ENCODE peak calls at places on chromosomes 5 and 9, in ten cellular contexts. One of them, this sample, is unnamed.

GRCh38 chr9:133738039-133738805 is at the start of gene SARDH:
- DNase-seq in endothelial cell: peak; percentile 49
- DNase-seq in choroid plexus epithelial cell: peak; percentile 57
- DNase-seq in foreskin fibroblast: peak; percentile 76
- DNase-seq in PC-9: peak; percentile 69
- DNase-seq in CD4-positive, alpha-beta T cell: peak; percentile 18
- DNase-seq in AG04450: no peak
- DNase-seq in body of pancreas: peak; percentile 82
- DNase-seq in neural crest cell: peak; percentile 50
- DNase-seq in heart left ventricle: peak; percentile 47
- DNase-seq in this sample: no peak

GRCh38 chr5:175654807-175655206 is 3.1 kb upstream of the HRH2 start:
- DNase-seq in endothelial cell: no peak
- DNase-seq in choroid plexus epithelial cell: no peak
- DNase-seq in foreskin fibroblast: no peak
- DNase-seq in PC-9: no peak
- DNase-seq in CD4-positive, alpha-beta T cell: no peak
- DNase-seq in AG04450: no peak
- DNase-seq in body of pancreas: no peak
- DNase-seq in neural crest cell: no peak
- DNase-seq in heart left ventricle: no peak
- DNase-seq in this sample: no peak

GRCh38 chr5:132839426-132840301 is 9.2 kb upstream of the SHROOM1 start:
- DNase-seq in endothelial cell: no peak
- DNase-seq in choroid plexus epithelial cell: peak; percentile 88
- DNase-seq in foreskin fibroblast: peak; percentile 79
- DNase-seq in PC-9: peak; percentile 32
- DNase-seq in CD4-positive, alpha-beta T cell: no peak
- DNase-seq in AG04450: peak; percentile 41
- DNase-seq in body of pancreas: no peak
- DNase-seq in neural crest cell: no peak
- DNase-seq in heart left ventricle: no peak
- DNase-seq in this sample: no peak

GRCh38 chr5:127586371-127586770 is 62.5 kb upstream of the CTXN3 start:
- DNase-seq in endothelial cell: no peak
- DNase-seq in choroid plexus epithelial cell: peak; percentile 73
- DNase-seq in foreskin fibroblast: no peak
- DNase-seq in PC-9: no peak
- DNase-seq in CD4-positive, alpha-beta T cell: no peak
- DNase-seq in AG04450: no peak
- DNase-seq in body of pancreas: no peak
- DNase-seq in neural crest cell: no peak
- DNase-seq in heart left ventricle: no peak
- DNase-seq in this sample: no peak

GRCh38 chr5:176832162-176832561 is 21.8 kb downstream of the UNC5A start:
- DNase-seq in endothelial cell: no peak
- DNase-seq in choroid plexus epithelial cell: no peak
- DNase-seq in foreskin fibroblast: no peak
- DNase-seq in PC-9: no peak
- DNase-seq in CD4-positive, alpha-beta T cell: no peak
- DNase-seq in AG04450: no peak
- DNase-seq in body of pancreas: no peak
- DNase-seq in neural crest cell: no peak
- DNase-seq in heart left ventricle: no peak
- DNase-seq in this sample: no peak

GRCh38 chr9:73577867-73578266 is 426.2 kb downstream of the ANXA1 start:
- DNase-seq in endothelial cell: no peak
- DNase-seq in choroid plexus epithelial cell: peak; percentile 85
- DNase-seq in foreskin fibroblast: peak; percentile 30
- DNase-seq in PC-9: no peak
- DNase-seq in CD4-positive, alpha-beta T cell: no peak
- DNase-seq in AG04450: no peak
- DNase-seq in body of pancreas: no peak
- DNase-seq in neural crest cell: no peak
- DNase-seq in heart left ventricle: no peak
- DNase-seq in this sample: no peak

GRCh38 chr5:54390015-54390414 is 65.5 kb upstream of the HSPB3 start:
- DNase-seq in endothelial cell: no peak
- DNase-seq in choroid plexus epithelial cell: peak; percentile 99
- DNase-seq in foreskin fibroblast: peak; percentile 94
- DNase-seq in PC-9: no peak
- DNase-seq in CD4-positive, alpha-beta T cell: no peak
- DNase-seq in AG04450: peak; percentile 86
- DNase-seq in body of pancreas: peak; percentile 63
- DNase-seq in neural crest cell: no peak
- DNase-seq in heart left ventricle: peak; percentile 12
- DNase-seq in this sample: no peak

GRCh38 chr5:91468643-91469422 is 85.7 kb upstream of the ARRDC3 start:
- DNase-seq in endothelial cell: no peak
- DNase-seq in choroid plexus epithelial cell: peak; percentile 5
- DNase-seq in foreskin fibroblast: peak; percentile 6
- DNase-seq in PC-9: peak; percentile 0
- DNase-seq in CD4-positive, alpha-beta T cell: no peak
- DNase-seq in AG04450: no peak
- DNase-seq in body of pancreas: no peak
- DNase-seq in neural crest cell: no peak
- DNase-seq in heart left ventricle: no peak
- DNase-seq in this sample: no peak

GRCh38 chr5:180391276-180391675 is 38.1 kb upstream of the GFPT2 start:
- DNase-seq in endothelial cell: no peak
- DNase-seq in choroid plexus epithelial cell: no peak
- DNase-seq in foreskin fibroblast: no peak
- DNase-seq in PC-9: no peak
- DNase-seq in CD4-positive, alpha-beta T cell: no peak
- DNase-seq in AG04450: no peak
- DNase-seq in body of pancreas: no peak
- DNase-seq in neural crest cell: no peak
- DNase-seq in heart left ventricle: no peak
- DNase-seq in this sample: no peak

GRCh38 chr9:131101207-131101964 is 5.1 kb downstream of the AIF1L start:
- DNase-seq in endothelial cell: no peak
- DNase-seq in choroid plexus epithelial cell: no peak
- DNase-seq in foreskin fibroblast: no peak
- DNase-seq in PC-9: no peak
- DNase-seq in CD4-positive, alpha-beta T cell: no peak
- DNase-seq in AG04450: no peak
- DNase-seq in body of pancreas: no peak
- DNase-seq in neural crest cell: no peak
- DNase-seq in heart left ventricle: no peak
- DNase-seq in this sample: no peak

GRCh38 chr9:128835246-128836210 is 5.9 kb upstream of the SPOUT1 start:
- DNase-seq in endothelial cell: no peak
- DNase-seq in choroid plexus epithelial cell: no peak
- DNase-seq in foreskin fibroblast: no peak
- DNase-seq in PC-9: no peak
- DNase-seq in CD4-positive, alpha-beta T cell: no peak
- DNase-seq in AG04450: no peak
- DNase-seq in body of pancreas: no peak
- DNase-seq in neural crest cell: no peak
- DNase-seq in heart left ventricle: no peak
- DNase-seq in this sample: no peak

GRCh38 chr9:136311037-136311432 is 7.1 kb upstream of the CCDC187 start:
- DNase-seq in endothelial cell: no peak
- DNase-seq in choroid plexus epithelial cell: no peak
- DNase-seq in foreskin fibroblast: no peak
- DNase-seq in PC-9: no peak
- DNase-seq in CD4-positive, alpha-beta T cell: no peak
- DNase-seq in AG04450: no peak
- DNase-seq in body of pancreas: no peak
- DNase-seq in neural crest cell: no peak
- DNase-seq in heart left ventricle: no peak
- DNase-seq in this sample: no peak

GRCh38 chr9:136313111-136314055 is 9.5 kb upstream of the CCDC187 start:
- DNase-seq in endothelial cell: no peak
- DNase-seq in choroid plexus epithelial cell: no peak
- DNase-seq in foreskin fibroblast: no peak
- DNase-seq in PC-9: no peak
- DNase-seq in CD4-positive, alpha-beta T cell: no peak
- DNase-seq in AG04450: no peak
- DNase-seq in body of pancreas: no peak
- DNase-seq in neural crest cell: no peak
- DNase-seq in heart left ventricle: no peak
- DNase-seq in this sample: no peak

GRCh38 chr9:136311433-136312375 is 7.8 kb upstream of the CCDC187 start:
- DNase-seq in endothelial cell: no peak
- DNase-seq in choroid plexus epithelial cell: no peak
- DNase-seq in foreskin fibroblast: no peak
- DNase-seq in PC-9: peak; percentile 80
- DNase-seq in CD4-positive, alpha-beta T cell: no peak
- DNase-seq in AG04450: no peak
- DNase-seq in body of pancreas: peak; percentile 23
- DNase-seq in neural crest cell: no peak
- DNase-seq in heart left ventricle: no peak
- DNase-seq in this sample: no peak

GRCh38 chr9:136314056-136314416 is 10.1 kb upstream of the CCDC187 start:
- DNase-seq in endothelial cell: no peak
- DNase-seq in choroid plexus epithelial cell: no peak
- DNase-seq in foreskin fibroblast: no peak
- DNase-seq in PC-9: no peak
- DNase-seq in CD4-positive, alpha-beta T cell: no peak
- DNase-seq in AG04450: no peak
- DNase-seq in body of pancreas: no peak
- DNase-seq in neural crest cell: no peak
- DNase-seq in heart left ventricle: no peak
- DNase-seq in this sample: no peak

GRCh38 chr9:136312436-136312835 is 8.5 kb upstream of the CCDC187 start:
- DNase-seq in endothelial cell: peak; percentile 48
- DNase-seq in choroid plexus epithelial cell: peak; percentile 61
- DNase-seq in foreskin fibroblast: peak; percentile 87
- DNase-seq in PC-9: peak; percentile 69
- DNase-seq in CD4-positive, alpha-beta T cell: peak; percentile 31
- DNase-seq in AG04450: no peak
- DNase-seq in body of pancreas: peak; percentile 67
- DNase-seq in neural crest cell: no peak
- DNase-seq in heart left ventricle: no peak
- DNase-seq in this sample: no peak
- TF ChIP-seq CTCF in endothelial cell: peak; percentile 13
- TF ChIP-seq CTCF in choroid plexus epithelial cell: peak; percentile 78
- TF ChIP-seq CTCF in foreskin fibroblast: peak; percentile 83
- TF ChIP-seq CTCF in PC-9: peak; percentile 77
- TF ChIP-seq CTCF in CD4-positive, alpha-beta T cell: peak; percentile 28
- TF ChIP-seq CTCF in AG04450: peak; percentile 85
- TF ChIP-seq CTCF in body of pancreas: peak; percentile 56
- TF ChIP-seq CTCF in neural crest cell: peak; percentile 60
- TF ChIP-seq CTCF in heart left ventricle: peak; percentile 57
- TF ChIP-seq CTCF in this sample: peak; percentile 57

DNA sequence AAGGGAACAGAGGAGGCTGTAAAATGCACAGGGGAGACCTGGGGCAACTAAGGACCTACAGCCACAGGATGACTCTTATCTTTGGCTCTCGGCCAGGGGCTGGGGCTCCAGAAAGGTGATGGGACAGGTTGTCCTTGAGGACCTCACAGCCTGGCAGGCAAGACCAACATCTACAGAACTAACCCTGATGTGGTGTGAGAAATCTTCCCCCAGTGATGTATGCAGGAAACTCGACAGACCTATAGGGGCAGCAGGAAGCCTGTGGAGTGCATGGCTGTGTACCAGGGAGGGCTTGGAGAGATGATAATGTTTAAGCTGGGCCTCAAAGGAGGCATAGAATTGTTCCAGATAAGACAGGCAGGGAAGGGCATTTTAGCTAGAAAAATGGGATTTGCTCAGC is 68.4 kb upstream of the SLC25A51 start:
- DNase-seq in endothelial cell: no peak
- DNase-seq in choroid plexus epithelial cell: peak; percentile 57
- DNase-seq in foreskin fibroblast: peak; percentile 57
- DNase-seq in PC-9: no peak
- DNase-seq in CD4-positive, alpha-beta T cell: no peak
- DNase-seq in AG04450: no peak
- DNase-seq in body of pancreas: peak; percentile 46
- DNase-seq in neural crest cell: no peak
- DNase-seq in heart left ventricle: no peak
- DNase-seq in this sample: no peak
- TF ChIP-seq CTCF in endothelial cell: no peak
- TF ChIP-seq CTCF in choroid plexus epithelial cell: peak; percentile 56
- TF ChIP-seq CTCF in foreskin fibroblast: peak; percentile 13
- TF ChIP-seq CTCF in PC-9: no peak
- TF ChIP-seq CTCF in CD4-positive, alpha-beta T cell: no peak
- TF ChIP-seq CTCF in AG04450: peak; percentile 52
- TF ChIP-seq CTCF in body of pancreas: no peak
- TF ChIP-seq CTCF in neural crest cell: peak; percentile 24
- TF ChIP-seq CTCF in heart left ventricle: no peak
- TF ChIP-seq CTCF in this sample: peak; percentile 37

DNA sequence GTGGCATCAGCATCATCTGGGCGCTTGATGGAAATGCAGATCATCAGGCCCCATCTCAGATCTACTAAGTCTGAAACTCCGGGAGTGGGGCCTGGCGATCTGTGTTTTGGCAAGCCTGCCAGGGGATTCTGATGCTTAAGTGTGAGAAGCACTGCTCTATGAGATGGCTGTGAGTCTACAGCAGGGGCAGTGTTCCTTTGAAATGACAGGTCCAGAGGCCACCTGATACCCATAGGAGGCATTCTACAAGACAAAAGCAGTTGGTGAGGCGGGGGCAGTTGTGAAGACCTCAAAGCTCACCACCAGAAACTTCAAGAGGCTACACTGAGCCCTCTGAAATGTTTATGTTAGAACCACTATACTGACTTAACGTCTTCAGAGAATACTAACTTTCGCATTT is 86.9 kb upstream of the SPATA31D4 start:
- DNase-seq in endothelial cell: no peak
- DNase-seq in choroid plexus epithelial cell: no peak
- DNase-seq in foreskin fibroblast: no peak
- DNase-seq in PC-9: no peak
- DNase-seq in CD4-positive, alpha-beta T cell: no peak
- DNase-seq in AG04450: no peak
- DNase-seq in body of pancreas: no peak
- DNase-seq in neural crest cell: no peak
- DNase-seq in heart left ventricle: no peak
- DNase-seq in this sample: no peak
- TF ChIP-seq CTCF in endothelial cell: no peak
- TF ChIP-seq CTCF in choroid plexus epithelial cell: no peak
- TF ChIP-seq CTCF in foreskin fibroblast: no peak
- TF ChIP-seq CTCF in PC-9: no peak
- TF ChIP-seq CTCF in CD4-positive, alpha-beta T cell: no peak
- TF ChIP-seq CTCF in AG04450: no peak
- TF ChIP-seq CTCF in body of pancreas: no peak
- TF ChIP-seq CTCF in neural crest cell: no peak
- TF ChIP-seq CTCF in heart left ventricle: no peak
- TF ChIP-seq CTCF in this sample: no peak

GRCh38 chr9:112917987-112918362 is 27.3 kb upstream of the SLC46A2 start:
- DNase-seq in endothelial cell: no peak
- DNase-seq in choroid plexus epithelial cell: no peak
- DNase-seq in foreskin fibroblast: no peak
- DNase-seq in PC-9: no peak
- DNase-seq in CD4-positive, alpha-beta T cell: no peak
- DNase-seq in AG04450: no peak
- DNase-seq in body of pancreas: no peak
- DNase-seq in neural crest cell: no peak
- DNase-seq in heart left ventricle: no peak
- DNase-seq in this sample: no peak

GRCh38 chr9:112925058-112925641 is 34.5 kb upstream of the SLC46A2 start:
- DNase-seq in endothelial cell: peak; percentile 43
- DNase-seq in choroid plexus epithelial cell: peak; percentile 49
- DNase-seq in foreskin fibroblast: peak; percentile 65
- DNase-seq in PC-9: peak; percentile 37
- DNase-seq in CD4-positive, alpha-beta T cell: no peak
- DNase-seq in AG04450: no peak
- DNase-seq in body of pancreas: peak; percentile 16
- DNase-seq in neural crest cell: peak; percentile 28
- DNase-seq in heart left ventricle: no peak
- DNase-seq in this sample: no peak

GRCh38 chr9:112917027-112917986 is 26.6 kb upstream of the SLC46A2 start:
- DNase-seq in endothelial cell: no peak
- DNase-seq in choroid plexus epithelial cell: no peak
- DNase-seq in foreskin fibroblast: no peak
- DNase-seq in PC-9: no peak
- DNase-seq in CD4-positive, alpha-beta T cell: no peak
- DNase-seq in AG04450: no peak
- DNase-seq in body of pancreas: no peak
- DNase-seq in neural crest cell: no peak
- DNase-seq in heart left ventricle: no peak
- DNase-seq in this sample: no peak

GRCh38 chr9:112921549-112921948 is 30.9 kb upstream of the SLC46A2 start:
- DNase-seq in endothelial cell: peak; percentile 23
- DNase-seq in choroid plexus epithelial cell: peak; percentile 85
- DNase-seq in foreskin fibroblast: peak; percentile 65
- DNase-seq in PC-9: no peak
- DNase-seq in CD4-positive, alpha-beta T cell: no peak
- DNase-seq in AG04450: peak; percentile 36
- DNase-seq in body of pancreas: no peak
- DNase-seq in neural crest cell: no peak
- DNase-seq in heart left ventricle: no peak
- DNase-seq in this sample: no peak
- TF ChIP-seq CTCF in endothelial cell: no peak
- TF ChIP-seq CTCF in choroid plexus epithelial cell: peak; percentile 84
- TF ChIP-seq CTCF in foreskin fibroblast: peak; percentile 60
- TF ChIP-seq CTCF in PC-9: peak; percentile 57
- TF ChIP-seq CTCF in CD4-positive, alpha-beta T cell: no peak
- TF ChIP-seq CTCF in AG04450: peak; percentile 68
- TF ChIP-seq CTCF in body of pancreas: peak; percentile 21
- TF ChIP-seq CTCF in neural crest cell: peak; percentile 63
- TF ChIP-seq CTCF in heart left ventricle: no peak
- TF ChIP-seq CTCF in this sample: peak; percentile 53